ENCODE peak calls at places on chromosomes 11 and 22, in nine cellular contexts. One of them, this sample, is unnamed.

GRCh38 chr11:123373754-123374621 is 56.1 kb upstream of the GRAMD1B start:
- DNase-seq in CD8-positive, alpha-beta T cell: no peak
- DNase-seq in astrocyte of the spinal cord: no peak
- DNase-seq in foreskin fibroblast: no peak
- DNase-seq in activated CD4-positive, CD25-positive, alpha-beta regulatory T cell: no peak
- DNase-seq in LoVo: no peak
- DNase-seq in dermis microvascular lymphatic vessel endothelial cell: no peak
- DNase-seq in HT1080: no peak
- DNase-seq in IMR-90: no peak
- DNase-seq in this sample: no peak

GRCh38 chr11:35458846-35459245 is 39.5 kb upstream of the SLC1A2 start:
- DNase-seq in CD8-positive, alpha-beta T cell: no peak
- DNase-seq in astrocyte of the spinal cord: peak; percentile 42
- DNase-seq in dermis microvascular lymphatic vessel endothelial cell: no peak
- DNase-seq in foreskin fibroblast: no peak
- DNase-seq in LoVo: no peak
- DNase-seq in activated CD4-positive, CD25-positive, alpha-beta regulatory T cell: no peak
- DNase-seq in HT1080: no peak
- DNase-seq in IMR-90: no peak
- DNase-seq in this sample: peak; percentile 50

GRCh38 chr22:46381142-46381541 is 45.6 kb downstream of the TRMU start:
- DNase-seq in foreskin fibroblast: peak; percentile 11
- DNase-seq in LoVo: no peak
- DNase-seq in IMR-90: peak; percentile 10
- DNase-seq in CD8-positive, alpha-beta T cell: no peak
- DNase-seq in activated CD4-positive, CD25-positive, alpha-beta regulatory T cell: no peak
- DNase-seq in astrocyte of the spinal cord: no peak
- DNase-seq in dermis microvascular lymphatic vessel endothelial cell: peak; percentile 30
- DNase-seq in HT1080: peak; percentile 41
- DNase-seq in this sample: peak; percentile 27

GRCh38 chr11:110522456-110522855 is 92.7 kb downstream of the FDX1 start:
- DNase-seq in activated CD4-positive, CD25-positive, alpha-beta regulatory T cell: no peak
- DNase-seq in CD8-positive, alpha-beta T cell: no peak
- DNase-seq in IMR-90: no peak
- DNase-seq in dermis microvascular lymphatic vessel endothelial cell: no peak
- DNase-seq in foreskin fibroblast: no peak
- DNase-seq in LoVo: no peak
- DNase-seq in HT1080: peak; percentile 69
- DNase-seq in astrocyte of the spinal cord: no peak
- DNase-seq in this sample: no peak

GRCh38 chr11:95571861-95572260 is 217.7 kb downstream of the FAM76B start:
- DNase-seq in activated CD4-positive, CD25-positive, alpha-beta regulatory T cell: no peak
- DNase-seq in foreskin fibroblast: no peak
- DNase-seq in IMR-90: no peak
- DNase-seq in CD8-positive, alpha-beta T cell: no peak
- DNase-seq in LoVo: no peak
- DNase-seq in dermis microvascular lymphatic vessel endothelial cell: no peak
- DNase-seq in astrocyte of the spinal cord: no peak
- DNase-seq in HT1080: no peak
- DNase-seq in this sample: no peak

GRCh38 chr11:35040221-35040942 is 98.6 kb upstream of the CD44 start:
- DNase-seq in foreskin fibroblast: peak; percentile 61
- DNase-seq in dermis microvascular lymphatic vessel endothelial cell: no peak
- DNase-seq in HT1080: peak; percentile 97
- DNase-seq in IMR-90: peak; percentile 69
- DNase-seq in LoVo: peak; percentile 39
- DNase-seq in activated CD4-positive, CD25-positive, alpha-beta regulatory T cell: peak; percentile 23
- DNase-seq in CD8-positive, alpha-beta T cell: peak; percentile 51
- DNase-seq in astrocyte of the spinal cord: peak; percentile 89
- DNase-seq in this sample: peak; percentile 49

GRCh38 chr11:64856382-64857227 is 12.2 kb upstream of the CDC42BPG start:
- DNase-seq in HT1080: peak; percentile 98
- DNase-seq in dermis microvascular lymphatic vessel endothelial cell: peak; percentile 96
- DNase-seq in CD8-positive, alpha-beta T cell: no peak
- DNase-seq in LoVo: peak; percentile 89
- DNase-seq in activated CD4-positive, CD25-positive, alpha-beta regulatory T cell: no peak
- DNase-seq in IMR-90: peak; percentile 85
- DNase-seq in foreskin fibroblast: peak; percentile 93
- DNase-seq in astrocyte of the spinal cord: peak; percentile 62
- DNase-seq in this sample: peak; percentile 72

GRCh38 chr11:126359431-126360048 is 4.1 kb downstream of the ST3GAL4 start:
- DNase-seq in activated CD4-positive, CD25-positive, alpha-beta regulatory T cell: no peak
- DNase-seq in dermis microvascular lymphatic vessel endothelial cell: no peak
- DNase-seq in CD8-positive, alpha-beta T cell: no peak
- DNase-seq in astrocyte of the spinal cord: peak; percentile 33
- DNase-seq in LoVo: no peak
- DNase-seq in foreskin fibroblast: peak; percentile 95
- DNase-seq in HT1080: no peak
- DNase-seq in IMR-90: peak; percentile 37
- DNase-seq in this sample: peak; percentile 70

GRCh38 chr11:79050784-79051183 is 390.0 kb downstream of the TENM4 start:
- DNase-seq in LoVo: no peak
- DNase-seq in HT1080: no peak
- DNase-seq in activated CD4-positive, CD25-positive, alpha-beta regulatory T cell: no peak
- DNase-seq in astrocyte of the spinal cord: no peak
- DNase-seq in dermis microvascular lymphatic vessel endothelial cell: no peak
- DNase-seq in IMR-90: peak; percentile 89
- DNase-seq in foreskin fibroblast: no peak
- DNase-seq in CD8-positive, alpha-beta T cell: no peak
- DNase-seq in this sample: peak; percentile 96

GRCh38 chr11:76665921-76666351 is 4.6 kb downstream of the LRRC32 start:
- DNase-seq in CD8-positive, alpha-beta T cell: no peak
- DNase-seq in HT1080: no peak
- DNase-seq in activated CD4-positive, CD25-positive, alpha-beta regulatory T cell: no peak
- DNase-seq in IMR-90: no peak
- DNase-seq in astrocyte of the spinal cord: no peak
- DNase-seq in dermis microvascular lymphatic vessel endothelial cell: no peak
- DNase-seq in LoVo: no peak
- DNase-seq in foreskin fibroblast: no peak
- DNase-seq in this sample: no peak

GRCh38 chr11:27352781-27353180 is 10.2 kb downstream of the CCDC34 start:
- DNase-seq in astrocyte of the spinal cord: no peak
- DNase-seq in HT1080: no peak
- DNase-seq in CD8-positive, alpha-beta T cell: no peak
- DNase-seq in activated CD4-positive, CD25-positive, alpha-beta regulatory T cell: no peak
- DNase-seq in LoVo: no peak
- DNase-seq in foreskin fibroblast: no peak
- DNase-seq in dermis microvascular lymphatic vessel endothelial cell: no peak
- DNase-seq in IMR-90: no peak
- DNase-seq in this sample: no peak

GRCh38 chr11:74487875-74488274 is 5.6 kb downstream of the LIPT2 start:
- DNase-seq in IMR-90: no peak
- DNase-seq in dermis microvascular lymphatic vessel endothelial cell: peak; percentile 35
- DNase-seq in HT1080: peak; percentile 22
- DNase-seq in astrocyte of the spinal cord: no peak
- DNase-seq in LoVo: no peak
- DNase-seq in foreskin fibroblast: no peak
- DNase-seq in activated CD4-positive, CD25-positive, alpha-beta regulatory T cell: no peak
- DNase-seq in CD8-positive, alpha-beta T cell: no peak
- DNase-seq in this sample: no peak

GRCh38 chr11:455566-456147 is 5.6 kb downstream of the PTDSS2 start:
- DNase-seq in HT1080: no peak
- DNase-seq in dermis microvascular lymphatic vessel endothelial cell: no peak
- DNase-seq in CD8-positive, alpha-beta T cell: no peak
- DNase-seq in astrocyte of the spinal cord: no peak
- DNase-seq in activated CD4-positive, CD25-positive, alpha-beta regulatory T cell: no peak
- DNase-seq in foreskin fibroblast: no peak
- DNase-seq in IMR-90: no peak
- DNase-seq in LoVo: no peak
- DNase-seq in this sample: no peak

GRCh38 chr11:103091024-103091423 is 936 bp downstream of the DCUN1D5 start:
- DNase-seq in HT1080: peak; percentile 13
- DNase-seq in foreskin fibroblast: peak; percentile 14
- DNase-seq in CD8-positive, alpha-beta T cell: no peak
- DNase-seq in activated CD4-positive, CD25-positive, alpha-beta regulatory T cell: no peak
- DNase-seq in dermis microvascular lymphatic vessel endothelial cell: no peak
- DNase-seq in IMR-90: peak; percentile 4
- DNase-seq in LoVo: peak; percentile 46
- DNase-seq in astrocyte of the spinal cord: peak; percentile 23
- DNase-seq in this sample: no peak

GRCh38 chr22:27114186-27114585 is 456.8 kb downstream of the MIAT start:
- DNase-seq in astrocyte of the spinal cord: no peak
- DNase-seq in LoVo: no peak
- DNase-seq in dermis microvascular lymphatic vessel endothelial cell: no peak
- DNase-seq in HT1080: no peak
- DNase-seq in activated CD4-positive, CD25-positive, alpha-beta regulatory T cell: no peak
- DNase-seq in IMR-90: no peak
- DNase-seq in CD8-positive, alpha-beta T cell: no peak
- DNase-seq in foreskin fibroblast: no peak
- DNase-seq in this sample: no peak

GRCh38 chr22:30089655-30089974 is 9.4 kb downstream of the HORMAD2 start:
- DNase-seq in dermis microvascular lymphatic vessel endothelial cell: no peak
- DNase-seq in astrocyte of the spinal cord: no peak
- DNase-seq in activated CD4-positive, CD25-positive, alpha-beta regulatory T cell: no peak
- DNase-seq in foreskin fibroblast: no peak
- DNase-seq in IMR-90: no peak
- DNase-seq in LoVo: no peak
- DNase-seq in CD8-positive, alpha-beta T cell: no peak
- DNase-seq in HT1080: no peak
- DNase-seq in this sample: no peak

GRCh38 chr22:27447316-27447715 is 354.2 kb downstream of the MN1 start:
- DNase-seq in activated CD4-positive, CD25-positive, alpha-beta regulatory T cell: no peak
- DNase-seq in HT1080: no peak
- DNase-seq in foreskin fibroblast: no peak
- DNase-seq in LoVo: no peak
- DNase-seq in IMR-90: no peak
- DNase-seq in CD8-positive, alpha-beta T cell: no peak
- DNase-seq in astrocyte of the spinal cord: no peak
- DNase-seq in dermis microvascular lymphatic vessel endothelial cell: no peak
- DNase-seq in this sample: no peak

GRCh38 chr11:1852885-1853284 is at the start of gene LSP1:
- DNase-seq in LoVo: no peak
- DNase-seq in CD8-positive, alpha-beta T cell: peak; percentile 71
- DNase-seq in astrocyte of the spinal cord: no peak
- DNase-seq in foreskin fibroblast: no peak
- DNase-seq in HT1080: no peak
- DNase-seq in IMR-90: no peak
- DNase-seq in dermis microvascular lymphatic vessel endothelial cell: no peak
- DNase-seq in activated CD4-positive, CD25-positive, alpha-beta regulatory T cell: peak; percentile 67
- DNase-seq in this sample: no peak

GRCh38 chr11:102268083-102268984 is 49.0 kb upstream of the BIRC3 start:
- DNase-seq in foreskin fibroblast: peak; percentile 68
- DNase-seq in IMR-90: peak; percentile 55
- DNase-seq in activated CD4-positive, CD25-positive, alpha-beta regulatory T cell: peak; percentile 62
- DNase-seq in HT1080: no peak
- DNase-seq in CD8-positive, alpha-beta T cell: peak; percentile 68
- DNase-seq in LoVo: peak; percentile 97
- DNase-seq in astrocyte of the spinal cord: peak; percentile 65
- DNase-seq in dermis microvascular lymphatic vessel endothelial cell: peak; percentile 75
- DNase-seq in this sample: peak; percentile 71

GRCh38 chr11:17770917-17771316 is 36.3 kb downstream of the KCNC1 start:
- DNase-seq in dermis microvascular lymphatic vessel endothelial cell: no peak
- DNase-seq in foreskin fibroblast: peak; percentile 44
- DNase-seq in HT1080: no peak
- DNase-seq in astrocyte of the spinal cord: no peak
- DNase-seq in LoVo: no peak
- DNase-seq in activated CD4-positive, CD25-positive, alpha-beta regulatory T cell: no peak
- DNase-seq in CD8-positive, alpha-beta T cell: no peak
- DNase-seq in IMR-90: peak; percentile 27
- DNase-seq in this sample: peak; percentile 37

GRCh38 chr11:120108154-120108784 is 29.6 kb downstream of the TRIM29 start:
- DNase-seq in foreskin fibroblast: peak; percentile 80
- DNase-seq in activated CD4-positive, CD25-positive, alpha-beta regulatory T cell: peak; percentile 9
- DNase-seq in astrocyte of the spinal cord: peak; percentile 32
- DNase-seq in HT1080: peak; percentile 39
- DNase-seq in LoVo: peak; percentile 63
- DNase-seq in dermis microvascular lymphatic vessel endothelial cell: peak; percentile 52
- DNase-seq in IMR-90: peak; percentile 30
- DNase-seq in CD8-positive, alpha-beta T cell: peak; percentile 36
- DNase-seq in this sample: peak; percentile 46

GRCh38 chr11:837990-838307 is 4.4 kb downstream of the POLR2L start:
- DNase-seq in dermis microvascular lymphatic vessel endothelial cell: no peak
- DNase-seq in IMR-90: no peak
- DNase-seq in activated CD4-positive, CD25-positive, alpha-beta regulatory T cell: no peak
- DNase-seq in LoVo: no peak
- DNase-seq in astrocyte of the spinal cord: no peak
- DNase-seq in foreskin fibroblast: peak; percentile 19
- DNase-seq in HT1080: no peak
- DNase-seq in CD8-positive, alpha-beta T cell: no peak
- DNase-seq in this sample: no peak

GRCh38 chr11:129418039-129418438 is 42.4 kb downstream of the BARX2 start:
- DNase-seq in foreskin fibroblast: no peak
- DNase-seq in activated CD4-positive, CD25-positive, alpha-beta regulatory T cell: no peak
- DNase-seq in HT1080: no peak
- DNase-seq in IMR-90: no peak
- DNase-seq in astrocyte of the spinal cord: no peak
- DNase-seq in dermis microvascular lymphatic vessel endothelial cell: no peak
- DNase-seq in CD8-positive, alpha-beta T cell: no peak
- DNase-seq in LoVo: peak; percentile 53
- DNase-seq in this sample: no peak

GRCh38 chr11:118607401-118608267 is at the start of gene PHLDB1:
- DNase-seq in IMR-90: peak; percentile 67
- DNase-seq in foreskin fibroblast: peak; percentile 89
- DNase-seq in dermis microvascular lymphatic vessel endothelial cell: peak; percentile 67
- DNase-seq in HT1080: peak; percentile 76
- DNase-seq in astrocyte of the spinal cord: peak; percentile 70
- DNase-seq in CD8-positive, alpha-beta T cell: peak; percentile 10
- DNase-seq in activated CD4-positive, CD25-positive, alpha-beta regulatory T cell: no peak
- DNase-seq in LoVo: peak; percentile 66
- DNase-seq in this sample: peak; percentile 78

GRCh38 chr22:37185646-37186227 is 2.3 kb downstream of the C1QTNF6 start:
- DNase-seq in CD8-positive, alpha-beta T cell: no peak
- DNase-seq in dermis microvascular lymphatic vessel endothelial cell: no peak
- DNase-seq in HT1080: no peak
- DNase-seq in activated CD4-positive, CD25-positive, alpha-beta regulatory T cell: no peak
- DNase-seq in foreskin fibroblast: no peak
- DNase-seq in astrocyte of the spinal cord: no peak
- DNase-seq in LoVo: no peak
- DNase-seq in IMR-90: no peak
- DNase-seq in this sample: no peak

GRCh38 chr11:126404367-126404766 is 48.9 kb downstream of the ST3GAL4 start:
- DNase-seq in LoVo: peak; percentile 37
- DNase-seq in dermis microvascular lymphatic vessel endothelial cell: no peak
- DNase-seq in CD8-positive, alpha-beta T cell: no peak
- DNase-seq in HT1080: peak; percentile 30
- DNase-seq in astrocyte of the spinal cord: no peak
- DNase-seq in foreskin fibroblast: peak; percentile 58
- DNase-seq in activated CD4-positive, CD25-positive, alpha-beta regulatory T cell: no peak
- DNase-seq in IMR-90: peak; percentile 18
- DNase-seq in this sample: no peak

GRCh38 chr11:6365659-6366058 is 24.6 kb upstream of the SMPD1 start:
- DNase-seq in foreskin fibroblast: no peak
- DNase-seq in astrocyte of the spinal cord: no peak
- DNase-seq in CD8-positive, alpha-beta T cell: no peak
- DNase-seq in HT1080: no peak
- DNase-seq in LoVo: peak; percentile 33
- DNase-seq in IMR-90: no peak
- DNase-seq in activated CD4-positive, CD25-positive, alpha-beta regulatory T cell: no peak
- DNase-seq in dermis microvascular lymphatic vessel endothelial cell: no peak
- DNase-seq in this sample: no peak

GRCh38 chr11:59173080-59173963 is 1.4 kb downstream of the DTX4 start:
- DNase-seq in activated CD4-positive, CD25-positive, alpha-beta regulatory T cell: no peak
- DNase-seq in astrocyte of the spinal cord: no peak
- DNase-seq in CD8-positive, alpha-beta T cell: no peak
- DNase-seq in dermis microvascular lymphatic vessel endothelial cell: peak; percentile 23
- DNase-seq in IMR-90: peak; percentile 30
- DNase-seq in foreskin fibroblast: peak; percentile 41
- DNase-seq in LoVo: peak; percentile 41
- DNase-seq in HT1080: no peak
- DNase-seq in this sample: no peak

GRCh38 chr11:8224711-8225110 is 39.0 kb downstream of the LMO1 start:
- DNase-seq in CD8-positive, alpha-beta T cell: no peak
- DNase-seq in dermis microvascular lymphatic vessel endothelial cell: no peak
- DNase-seq in LoVo: no peak
- DNase-seq in IMR-90: no peak
- DNase-seq in foreskin fibroblast: no peak
- DNase-seq in activated CD4-positive, CD25-positive, alpha-beta regulatory T cell: no peak
- DNase-seq in HT1080: no peak
- DNase-seq in astrocyte of the spinal cord: no peak
- DNase-seq in this sample: no peak

GRCh38 chr22:32334640-32335365 is 22.9 kb upstream of the RFPL3 start:
- DNase-seq in IMR-90: no peak
- DNase-seq in LoVo: no peak
- DNase-seq in astrocyte of the spinal cord: no peak
- DNase-seq in CD8-positive, alpha-beta T cell: no peak
- DNase-seq in HT1080: no peak
- DNase-seq in activated CD4-positive, CD25-positive, alpha-beta regulatory T cell: no peak
- DNase-seq in foreskin fibroblast: no peak
- DNase-seq in dermis microvascular lymphatic vessel endothelial cell: no peak
- DNase-seq in this sample: no peak

GRCh38 chr11:693415-693831 is 1.6 kb downstream of the DEAF1 start:
- DNase-seq in IMR-90: no peak
- DNase-seq in CD8-positive, alpha-beta T cell: no peak
- DNase-seq in HT1080: no peak
- DNase-seq in foreskin fibroblast: peak; percentile 61
- DNase-seq in LoVo: no peak
- DNase-seq in astrocyte of the spinal cord: no peak
- DNase-seq in dermis microvascular lymphatic vessel endothelial cell: no peak
- DNase-seq in activated CD4-positive, CD25-positive, alpha-beta regulatory T cell: no peak
- DNase-seq in this sample: no peak

This sample was measured in fibroblast of lung.